ENCODE peak calls at places on chromosomes 7 and 10, in nine cellular contexts. T is neural progenitor cell; U is T-cell; X is CD4-positive, alpha-beta memory T cell; V is foreskin keratinocyte; Z is NCI-H1048; N is activated CD8-positive, alpha-beta memory T cell treated with anti-CD3 and anti-CD28 coated beads for 48 hours; R is stomach; H is C1 segment of cervical spinal cord. B is an unnamed sample.

GRCh38 chr10:103083266-103083976 is 109.7 kb downstream of the NT5C2 start:
- DNase-seq in Z (no peak), T (no peak), N (no peak), U (no peak), R (no peak), X (no peak), H (no peak), V (no peak), B (no peak)

GRCh38 chr7:42170724-42171123 is 66.3 kb downstream of the GLI3 start:
- DNase-seq in R (no peak), H (no peak), Z (no peak), U (no peak), T (no peak), V (peak), X (no peak), N (no peak), B (no peak)

GRCh38 chr10:129958686-129959543 is 5.2 kb downstream of the EBF3 start:
- DNase-seq in N (no peak), T (peak), H (no peak), R (peak), U (no peak), X (no peak), V (no peak), Z (no peak), B (no peak)

GRCh38 chr10:77297370-77297692 is 340.3 kb downstream of the KCNMA1 start:
- DNase-seq in V (peak), R (no peak), N (no peak), U (no peak), Z (no peak), T (no peak), H (no peak), X (no peak), B (peak)

GRCh38 chr7:28296571-28297483 is 115.5 kb upstream of the CREB5 start:
- DNase-seq in X (peak), U (peak), Z (peak), T (peak), R (no peak), N (no peak), H (no peak), V (no peak), B (peak)

GRCh38 chr10:4662576-4663161 is 163.3 kb upstream of the AKR1E2 start:
- DNase-seq in Z (no peak), V (peak), X (no peak), R (no peak), U (no peak), N (no peak), H (no peak), T (no peak), B (no peak)

GRCh38 chr7:32670105-32670504 is 174.8 kb downstream of the AVL9 start:
- DNase-seq in X (no peak), V (no peak), U (no peak), H (no peak), N (no peak), Z (no peak), T (peak), R (peak), B (peak)

GRCh38 chr10:58993480-58994221 is 182.8 kb upstream of the PHYHIPL start:
- DNase-seq in X (no peak), R (no peak), V (no peak), T (no peak), Z (no peak), H (no peak), N (no peak), U (no peak), B (no peak)

GRCh38 chr7:2539031-2540028 is 16.0 kb downstream of the BRAT1 start:
- DNase-seq in H (no peak), X (no peak), N (no peak), Z (no peak), R (no peak), V (no peak), T (no peak), U (no peak), B (no peak)

GRCh38 chr10:49817845-49818244 is 55.7 kb upstream of the OGDHL start:
- DNase-seq in H (no peak), T (no peak), N (no peak), U (no peak), Z (no peak), R (no peak), X (no peak), V (no peak), B (no peak)

GRCh38 chr7:130364446-130364845 is 15.8 kb upstream of the CPA1 start:
- DNase-seq in Z (no peak), T (no peak), R (no peak), U (no peak), X (no peak), N (no peak), H (no peak), V (no peak), B (no peak)

GRCh38 chr7:129550673-129551360 is 48.5 kb downstream of the SMKR1 start:
- DNase-seq in Z (peak), R (no peak), X (no peak), H (no peak), U (no peak), V (no peak), N (no peak), T (no peak), B (peak)

GRCh38 chr10:71509444-71509843 is 112.7 kb downstream of the CDH23 start:
- DNase-seq in R (no peak), V (no peak), N (no peak), H (no peak), U (no peak), X (no peak), Z (no peak), T (no peak), B (peak)

GRCh38 chr10:71258446-71259145 is 46.2 kb downstream of the UNC5B start:
- DNase-seq in Z (no peak), U (no peak), X (no peak), V (no peak), H (no peak), T (no peak), N (no peak), R (no peak), B (no peak)

GRCh38 chr10:91589015-91589655 is 43.7 kb downstream of the PPP1R3C start:
- DNase-seq in R (no peak), Z (no peak), H (no peak), V (no peak), N (no peak), U (no peak), X (no peak), T (no peak), B (no peak)

GRCh38 chr10:84895541-84895940 is 567.2 kb downstream of the CCSER2 start:
- DNase-seq in T (no peak), V (no peak), R (no peak), H (no peak), N (no peak), Z (no peak), X (no peak), U (no peak), B (no peak)

GRCh38 chr7:37445800-37446199 is 2.9 kb downstream of the ELMO1 start:
- DNase-seq in U (no peak), V (no peak), R (no peak), Z (no peak), X (no peak), H (no peak), T (no peak), N (no peak), B (no peak)

GRCh38 chr7:77316219-77316978 is 99.8 kb downstream of the GSAP start:
- DNase-seq in V (no peak), Z (no peak), X (no peak), N (no peak), H (no peak), U (no peak), T (no peak), R (no peak), B (no peak)

GRCh38 chr10:28367865-28368541 is 65.1 kb upstream of the MPP7 start:
- DNase-seq in X (peak), N (peak), V (peak), H (peak), R (no peak), Z (no peak), T (no peak), U (peak), B (peak)